ENCODE peak calls at places on chromosomes 1 and 21, in nine cellular contexts. Y is GM20000, M is H1, J is heart right ventricle, H is cardiac fibroblast, Q is A549, A is glutamatergic neuron, C is fibroblast of pulmonary artery, E is endothelial cell. W is an unnamed sample.

GRCh38 chr1:38551318-38551717 is 308.3 kb downstream of the RRAGC start:
- DNase-seq in Y (no peak), M (no peak), J (no peak), H (no peak), Q (no peak), A (no peak), C (no peak), E (no peak), W (no peak)

GRCh38 chr1:32454726-32455125 is 10.1 kb upstream of the ZBTB8B start:
- DNase-seq in Y (no peak), M (no peak), J (peak), H (peak), Q (no peak), A (no peak), C (peak), E (no peak), W (peak)

GRCh38 chr1:1470626-1471388 is 758 bp upstream of the ATAD3B start:
- DNase-seq in Y (no peak), M (peak), J (no peak), H (no peak), Q (no peak), A (no peak), C (no peak), E (no peak), W (no peak)

GRCh38 chr1:159168043-159168442 is 3.4 kb upstream of the CADM3 start:
- DNase-seq in Y (no peak), M (no peak), J (no peak), H (no peak), Q (no peak), A (no peak), C (no peak), E (no peak), W (no peak)

GRCh38 chr1:145858238-145858936 is 494 bp downstream of the PIAS3 start:
- DNase-seq in Y (peak), M (peak), J (no peak), H (peak), Q (peak), A (peak), C (peak), E (peak), W (peak)

GRCh38 chr1:18530567-18531502 is 50.1 kb downstream of the KLHDC7A start:
- DNase-seq in Y (no peak), M (peak), J (no peak), H (no peak), Q (no peak), A (no peak), C (no peak), E (no peak), W (no peak)

GRCh38 chr1:155759966-155760630 is 71.2 kb downstream of the DAP3 start:
- DNase-seq in Y (no peak), M (no peak), J (no peak), H (no peak), Q (no peak), A (no peak), C (no peak), E (no peak), W (no peak)

GRCh38 chr1:240585975-240586374 is 26.0 kb downstream of the GREM2 start:
- DNase-seq in Y (no peak), M (no peak), J (no peak), H (no peak), Q (no peak), A (no peak), C (no peak), E (no peak), W (no peak)

GRCh38 chr1:180168786-180169640 is 14.3 kb downstream of the QSOX1 start:
- DNase-seq in Y (peak), M (peak), J (no peak), H (peak), Q (peak), A (peak), C (peak), E (peak), W (peak)

GRCh38 chr1:8862528-8862927 is 16.0 kb downstream of the ENO1 start:
- DNase-seq in Y (no peak), M (peak), J (no peak), H (no peak), Q (peak), A (peak), C (no peak), E (peak), W (no peak)

GRCh38 chr1:37448691-37449417 is 25.5 kb upstream of the ZC3H12A start:
- DNase-seq in Y (no peak), M (no peak), J (no peak), H (no peak), Q (no peak), A (no peak), C (peak), E (no peak), W (no peak)

GRCh38 chr21:34968414-34969333 is 80.4 kb downstream of the RUNX1 start:
- DNase-seq in Y (peak), M (no peak), J (no peak), H (no peak), Q (no peak), A (no peak), C (no peak), E (no peak), W (no peak)

GRCh38 chr1:161313554-161314200 is 504 bp upstream of the SDHC start:
- DNase-seq in Y (no peak), M (no peak), J (no peak), H (no peak), Q (no peak), A (no peak), C (no peak), E (no peak), W (no peak)

DNA sequence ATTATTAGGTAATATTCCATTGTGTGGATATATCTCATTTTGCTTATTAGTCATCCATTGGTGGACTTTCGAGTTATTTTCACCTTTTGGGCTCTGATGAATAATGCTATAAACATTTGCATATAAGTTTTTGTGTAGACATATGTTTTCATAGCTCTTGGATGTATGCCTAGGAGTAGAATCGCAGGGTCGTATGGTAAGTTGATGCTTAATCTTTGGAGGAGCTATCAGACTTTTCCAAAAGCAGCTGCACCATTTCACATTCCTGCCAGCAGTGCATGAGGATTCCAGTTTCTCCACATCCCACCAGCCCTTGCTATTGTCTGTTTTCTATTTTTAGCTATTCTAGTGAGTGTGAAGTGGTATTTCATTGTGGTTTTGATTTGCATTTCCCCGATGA is 120.3 kb upstream of the TMEM51 start:
- DNase-seq in Y (no peak), M (no peak), J (no peak), H (peak), Q (no peak), A (no peak), C (peak), E (no peak), W (peak)
- TF ChIP-seq CTCF in Y (no peak), M (peak), J (no peak), H (peak), Q (no peak), A (no peak), C (peak), E (peak), W (peak)

DNA sequence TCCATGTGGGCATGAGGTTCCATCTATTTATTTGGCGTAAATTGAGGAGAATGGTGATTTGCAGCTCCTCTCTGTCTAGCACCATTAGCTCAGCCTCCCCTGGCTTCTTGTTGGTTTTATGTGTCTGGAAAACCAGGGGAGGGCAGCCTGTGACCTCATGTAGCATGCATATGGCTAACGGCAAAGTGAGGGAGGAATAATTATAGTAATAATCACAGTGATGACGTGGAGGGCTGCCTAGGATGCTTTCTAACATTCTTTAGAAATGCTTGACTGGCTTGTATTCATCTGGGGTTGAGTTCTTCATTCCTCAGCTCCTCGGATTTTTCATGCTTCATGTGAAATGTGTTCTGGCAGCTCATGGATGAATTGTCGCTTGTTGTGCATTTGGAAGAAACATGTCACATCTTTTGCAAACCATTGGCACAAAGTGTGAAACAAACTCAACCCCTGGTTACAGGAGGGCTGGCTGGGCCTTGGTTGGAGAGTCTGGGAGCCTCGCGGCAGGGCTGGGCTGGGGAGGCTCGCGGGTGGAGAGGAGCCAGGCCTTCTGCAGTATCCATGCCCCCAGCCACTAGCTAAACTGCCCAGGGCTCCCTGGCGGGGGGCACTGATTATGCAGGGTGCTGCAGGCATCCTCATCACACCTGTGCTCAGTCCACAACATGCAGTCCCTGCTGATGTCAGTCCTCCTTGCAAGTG is 149.6 kb downstream of the DISC1 start:
- DNase-seq in Y (no peak), M (no peak), J (no peak), H (peak), Q (no peak), A (peak), C (peak), E (no peak), W (peak)
- TF ChIP-seq CTCF in Y (no peak), M (no peak), J (no peak), H (no peak), Q (no peak), A (no peak), C (no peak), E (no peak), W (no peak)

DNA sequence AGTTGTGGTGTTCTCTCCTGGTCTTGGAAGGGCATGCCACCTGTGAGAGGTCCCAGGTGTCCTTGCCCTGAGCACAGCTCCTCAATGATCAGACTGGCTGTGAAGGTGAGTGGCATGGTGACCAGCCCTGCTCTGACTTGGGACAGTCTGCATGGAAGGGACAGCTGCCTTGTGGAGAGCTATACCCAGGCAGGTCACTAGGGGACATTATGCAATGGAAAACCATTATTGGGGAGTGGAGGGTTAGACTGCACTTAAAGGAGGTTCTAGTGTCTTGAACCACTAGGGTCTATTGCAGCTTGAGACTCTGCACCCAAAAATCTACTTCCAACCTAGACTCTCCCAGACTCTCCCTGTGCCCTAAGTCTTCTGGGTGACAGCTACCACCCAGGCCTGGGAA is 24.8 kb downstream of the FAM78B start:
- DNase-seq in Y (no peak), M (no peak), J (no peak), H (no peak), Q (no peak), A (no peak), C (no peak), E (no peak), W (no peak)
- TF ChIP-seq CTCF in Y (no peak), M (peak), J (no peak), H (no peak), Q (no peak), A (no peak), C (no peak), E (no peak), W (no peak)

GRCh38 chr1:150363426-150364230 is at the start of gene RPRD2:
- DNase-seq in Y (peak), M (peak), J (peak), H (peak), Q (peak), A (peak), C (peak), E (peak), W (peak)
- TF ChIP-seq CTCF in Y (no peak), M (no peak), J (peak), H (no peak), Q (no peak), A (no peak), C (no peak), E (no peak), W (peak)

W was measured in fibroblast of the aortic adventitia.